ENCODE peak calls at places on chromosome 16, in nine cellular contexts. T is stimulated activated CD8-positive, alpha-beta memory T cell treated with anti-CD3 and anti-CD28 coated beads, Interleukin-7, amount 100 ng/mL, for 1 hour; F is head of caudate nucleus; U is uterus; Y is AG04449; K is GF-D8; A is CD8-positive, alpha-beta memory T cell; X is lower leg skin; B is ACHN. C is an unnamed sample.

GRCh38 chr16:11128211-11129123 is 127.5 kb downstream of the SOCS1 start:
- DNase-seq in T (no peak), F (no peak), U (peak), Y (no peak), K (peak), A (no peak), X (no peak), B (no peak), C (no peak)

GRCh38 chr16:83147244-83147643 is 520.5 kb downstream of the CDH13 start:
- DNase-seq in T (no peak), F (no peak), U (no peak), Y (no peak), K (no peak), A (no peak), X (no peak), B (no peak), C (no peak)

GRCh38 chr16:24577167-24577566 is 37.8 kb downstream of the RBBP6 start:
- DNase-seq in T (no peak), F (no peak), U (no peak), Y (no peak), K (no peak), A (no peak), X (no peak), B (no peak), C (no peak)

GRCh38 chr16:69404275-69404805 is 18.5 kb upstream of the TERF2 start:
- DNase-seq in T (no peak), F (no peak), U (no peak), Y (peak), K (no peak), A (no peak), X (no peak), B (peak), C (no peak)

GRCh38 chr16:68605746-68606145 is 39.4 kb upstream of the CDH3 start:
- DNase-seq in T (no peak), F (no peak), U (no peak), Y (no peak), K (no peak), A (no peak), X (no peak), B (no peak), C (no peak)

GRCh38 chr16:81366316-81366932 is 51.7 kb downstream of the GAN start:
- DNase-seq in T (no peak), F (no peak), U (no peak), Y (no peak), K (peak), A (no peak), X (no peak), B (peak), C (no peak)

GRCh38 chr16:59886021-59886420 is 1151.9 kb upstream of the GOT2 start:
- DNase-seq in T (no peak), F (no peak), U (peak), Y (no peak), K (no peak), A (no peak), X (peak), B (peak), C (no peak)

GRCh38 chr16:87584271-87584670 is 18.0 kb upstream of the JPH3 start:
- DNase-seq in T (no peak), F (no peak), U (no peak), Y (no peak), K (no peak), A (no peak), X (no peak), B (no peak), C (no peak)

GRCh38 chr16:50640391-50640790 is 40.7 kb downstream of the SNX20 start:
- DNase-seq in T (no peak), F (no peak), U (no peak), Y (no peak), K (no peak), A (no peak), X (no peak), B (peak), C (no peak)

GRCh38 chr16:88377961-88378360 is 4.8 kb upstream of the ZNF469 start:
- DNase-seq in T (no peak), F (no peak), U (no peak), Y (no peak), K (no peak), A (no peak), X (no peak), B (no peak), C (no peak)

GRCh38 chr16:3501783-3502400 is 1.1 kb downstream of the CLUAP1 start:
- DNase-seq in T (no peak), F (no peak), U (no peak), Y (no peak), K (no peak), A (no peak), X (no peak), B (no peak), C (no peak)

GRCh38 chr16:27387724-27388123 is 14.2 kb upstream of the IL21R start:
- DNase-seq in T (no peak), F (no peak), U (no peak), Y (no peak), K (no peak), A (no peak), X (no peak), B (no peak), C (no peak)

GRCh38 chr16:87583453-87584131 is 18.7 kb upstream of the JPH3 start:
- DNase-seq in T (no peak), F (no peak), U (no peak), Y (no peak), K (no peak), A (no peak), X (no peak), B (no peak), C (no peak)

GRCh38 chr16:67431077-67431804 is at the start of gene HSD11B2:
- DNase-seq in T (no peak), F (peak), U (peak), Y (no peak), K (no peak), A (peak), X (no peak), B (peak), C (peak)

C was measured in cortex of kidney.